ENCODE peak calls at places on chromosomes 2 and 18, in five cellular contexts. K is K562, G is HepG2, A is GM12878, Y is H1. Q is an unnamed sample.
A peak's percentile ranks its signal among the peaks of the same experiment; 100 is the strongest.

GRCh38 chr18:47418746-47419145 is 167.3 kb upstream of the SKOR2 start:
- DNase-seq in K (no peak), G (no peak), A (no peak), Y (no peak), Q (peak; percentile 9)

GRCh38 chr2:109396338-109397180 is 217.2 kb downstream of the SEPTIN10 start:
- DNase-seq in K (no peak), G (no peak), A (no peak), Y (no peak), Q (peak; percentile 37)

GRCh38 chr18:74204543-74205152 is 56.3 kb downstream of the TIMM21 start:
- DNase-seq in K (no peak), G (no peak), A (no peak), Y (no peak), Q (no peak)

GRCh38 chr2:192195548-192196418 is 1.1 kb upstream of the TMEFF2 start:
- DNase-seq in K (no peak), G (no peak), A (no peak), Y (peak; percentile 82), Q (peak; percentile 69)

GRCh38 chr2:35454966-35455638 is 900.5 kb upstream of the CRIM1 start:
- DNase-seq in K (no peak), G (no peak), A (no peak), Y (no peak), Q (peak; percentile 61)

GRCh38 chr2:219661955-219662395 is 34.5 kb downstream of the SLC4A3 start:
- DNase-seq in K (no peak), G (no peak), A (no peak), Y (no peak), Q (no peak)

GRCh38 chr2:66849128-66849527 is 414.2 kb downstream of the MEIS1 start:
- DNase-seq in K (no peak), G (no peak), A (no peak), Y (no peak), Q (no peak)

GRCh38 chr2:11701831-11702301 is 31.9 kb upstream of the NTSR2 start:
- DNase-seq in K (no peak), G (no peak), A (peak; percentile 13), Y (no peak), Q (no peak)

GRCh38 chr2:100814043-100814442 is 5.9 kb upstream of the NPAS2 start:
- DNase-seq in K (no peak), G (no peak), A (no peak), Y (no peak), Q (no peak)

GRCh38 chr2:39304200-39304599 is 60.4 kb upstream of the CDKL4 start:
- DNase-seq in K (no peak), G (no peak), A (no peak), Y (no peak), Q (no peak)

GRCh38 chr18:46226461-46226860 is 122.3 kb downstream of the HAUS1 start:
- DNase-seq in K (no peak), G (no peak), A (no peak), Y (no peak), Q (no peak)

GRCh38 chr2:188695953-188696352 is 278.2 kb upstream of the COL3A1 start:
- DNase-seq in K (no peak), G (no peak), A (no peak), Y (no peak), Q (no peak)

GRCh38 chr18:8696749-8697211 is 8.6 kb upstream of the MTCL1 start:
- DNase-seq in K (peak; percentile 87), G (peak; percentile 24), A (no peak), Y (peak; percentile 95), Q (peak; percentile 72)
- TF ChIP-seq CREB1 in K (no peak), G (no peak), A (no peak), Y (no peak), Q (no peak)

GRCh38 chr18:23619388-23619873 is 33.1 kb upstream of the NPC1 start:
- DNase-seq in K (no peak), G (no peak), A (no peak), Y (no peak), Q (peak; percentile 70)
- TF ChIP-seq EZH2 in K (no peak), G (no peak), A (no peak), Y (peak; percentile 59), Q (no peak)

DNA sequence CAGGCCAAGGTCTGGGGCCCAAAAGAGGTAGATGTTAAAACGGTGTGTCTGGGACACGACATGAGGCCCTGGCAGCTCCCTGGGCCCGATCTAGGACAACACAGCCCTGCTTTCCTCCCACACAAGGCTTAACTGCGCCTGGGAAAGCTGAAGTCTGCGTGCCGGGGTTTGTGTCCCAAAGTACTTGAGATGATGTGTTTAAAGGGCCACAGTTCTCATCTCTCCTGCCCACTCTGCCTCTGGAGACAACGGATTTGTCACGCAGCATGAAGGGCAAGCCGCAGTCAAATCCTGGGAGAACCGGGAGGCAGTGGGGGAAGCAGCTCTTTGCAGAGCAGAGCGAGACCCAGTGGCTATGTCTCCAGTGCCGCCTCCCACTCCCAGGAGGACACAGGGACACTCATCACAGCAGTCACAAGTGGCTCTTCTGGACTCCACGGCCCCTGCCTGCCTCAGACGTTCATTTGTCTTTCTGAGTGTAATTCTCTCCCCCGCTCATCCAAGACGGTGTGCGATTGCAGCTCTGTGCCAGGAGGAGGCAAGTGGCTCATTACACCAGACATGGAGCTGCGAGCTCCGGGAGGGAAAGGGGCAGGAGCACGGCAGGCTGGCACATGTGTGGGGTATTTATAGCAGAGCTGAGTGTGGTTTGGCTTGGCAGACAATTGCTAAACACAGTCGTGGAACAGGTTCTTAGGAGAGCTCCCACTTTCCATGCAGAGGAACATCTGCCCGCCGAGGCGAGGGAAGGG is 57.7 kb upstream of the SEMA4C start:
- DNase-seq in K (no peak), G (no peak), A (no peak), Y (no peak), Q (no peak)
- TF ChIP-seq CREB1 in K (no peak), G (no peak), A (no peak), Y (no peak), Q (no peak)

DNA sequence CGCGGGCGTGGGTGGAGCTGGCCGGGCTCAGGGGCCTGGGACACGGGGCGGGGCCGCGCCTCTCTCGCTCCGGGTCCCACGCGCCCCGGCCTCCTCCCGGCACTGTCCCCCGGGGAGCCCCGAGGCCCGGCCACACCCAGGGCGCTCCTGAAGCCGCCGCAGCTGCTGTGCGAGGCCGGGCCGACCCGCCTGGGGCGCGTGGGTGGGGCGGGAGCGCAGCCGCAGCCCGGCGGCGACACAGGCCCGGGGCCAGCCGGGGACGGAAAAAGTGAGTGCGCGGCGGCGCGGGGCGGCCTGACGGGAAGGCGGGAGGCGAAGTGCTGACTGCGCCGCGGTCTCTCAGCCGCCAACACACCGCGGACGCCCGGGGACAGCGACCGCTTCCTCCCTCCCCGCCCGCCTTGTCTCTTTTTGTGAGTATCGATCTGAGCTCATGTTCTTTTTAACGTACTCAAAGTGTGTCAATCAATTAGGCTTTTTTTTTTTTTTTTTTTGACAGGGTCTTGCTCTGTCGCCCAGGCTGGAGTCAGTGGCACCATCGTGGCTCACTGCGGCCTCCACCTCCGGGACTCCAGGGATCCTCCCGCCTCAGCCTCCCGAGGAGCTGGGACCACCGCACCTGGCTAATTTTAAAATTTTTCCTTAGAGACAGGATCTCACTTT is 14.5 kb downstream of the PDCD1 start:
- DNase-seq in K (peak; percentile 87), G (no peak), A (no peak), Y (peak; percentile 67), Q (peak; percentile 73)
- TF ChIP-seq EZH2 in K (no peak), G (no peak), A (no peak), Y (no peak), Q (no peak)

GRCh38 chr2:127068351-127068741 is 38.6 kb downstream of the BIN1 start:
- DNase-seq in K (no peak), G (no peak), A (no peak), Y (no peak), Q (no peak)

GRCh38 chr2:127069003-127069402 is 38.0 kb downstream of the BIN1 start:
- DNase-seq in K (no peak), G (no peak), A (no peak), Y (no peak), Q (no peak)

GRCh38 chr2:127065932-127066318 is 41.0 kb downstream of the BIN1 start:
- DNase-seq in K (no peak), G (no peak), A (no peak), Y (no peak), Q (no peak)

GRCh38 chr2:127066942-127067341 is 40.0 kb downstream of the BIN1 start:
- DNase-seq in K (no peak), G (no peak), A (no peak), Y (no peak), Q (no peak)

DNA sequence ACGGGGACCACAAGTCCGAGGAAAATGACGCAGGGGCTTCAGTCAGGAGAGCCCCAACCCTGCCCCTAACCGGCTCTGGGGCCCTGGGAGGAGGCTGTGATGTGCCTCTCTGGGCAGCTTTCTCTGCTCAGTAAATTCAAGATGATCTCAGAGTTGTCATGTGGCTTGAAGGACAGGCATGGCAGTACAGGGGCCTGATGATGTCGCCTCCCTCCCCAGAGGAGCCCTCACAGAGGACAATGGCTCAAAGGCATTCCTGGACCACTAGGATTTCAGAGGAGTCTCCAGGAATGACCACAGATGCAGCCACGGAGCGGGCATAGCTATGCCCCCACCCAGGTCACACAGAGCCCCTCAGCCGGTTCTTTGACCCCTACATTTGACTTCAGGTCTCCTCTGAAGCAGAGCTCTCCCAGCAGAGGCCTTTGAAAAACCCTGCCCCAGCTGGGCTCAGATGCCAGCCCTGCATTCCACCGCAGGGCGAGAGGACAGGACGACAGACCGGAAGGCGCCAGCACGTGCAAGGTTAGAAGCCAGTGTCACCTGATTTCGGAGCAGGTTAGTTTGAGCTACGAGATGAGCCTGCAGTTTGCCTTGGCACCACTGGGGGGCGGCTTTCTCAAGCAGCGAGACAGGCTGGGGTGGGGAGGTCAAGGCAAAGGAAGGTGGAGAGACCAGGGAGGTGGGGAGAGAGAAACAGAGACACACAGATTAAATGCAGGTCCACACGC is 39.2 kb downstream of the BIN1 start:
- DNase-seq in K (peak; percentile 76), G (peak; percentile 78), A (no peak), Y (peak; percentile 95), Q (peak; percentile 92)
- TF ChIP-seq CREB1 in K (no peak), G (no peak), A (no peak), Y (no peak), Q (peak; percentile 16)

GRCh38 chr2:124269348-124269747 is 244.3 kb downstream of the CNTNAP5 start:
- DNase-seq in K (no peak), G (no peak), A (no peak), Y (no peak), Q (no peak)

GRCh38 chr2:124261456-124261855 is 236.4 kb downstream of the CNTNAP5 start:
- DNase-seq in K (no peak), G (no peak), A (no peak), Y (no peak), Q (no peak)

GRCh38 chr2:124267821-124268220 is 242.7 kb downstream of the CNTNAP5 start:
- DNase-seq in K (no peak), G (no peak), A (no peak), Y (no peak), Q (no peak)

GRCh38 chr2:124264496-124265160 is 239.5 kb downstream of the CNTNAP5 start:
- DNase-seq in K (no peak), G (no peak), A (no peak), Y (no peak), Q (no peak)

GRCh38 chr2:124265641-124266040 is 240.6 kb downstream of the CNTNAP5 start:
- DNase-seq in K (no peak), G (no peak), A (no peak), Y (no peak), Q (no peak)
- TF ChIP-seq EZH2 in K (no peak), G (no peak), A (no peak), Y (no peak), Q (no peak)

GRCh38 chr2:46273919-46274318 is 23.3 kb upstream of the EPAS1 start:
- DNase-seq in K (no peak), G (no peak), A (no peak), Y (no peak), Q (no peak)
- TF ChIP-seq CREB1 in K (no peak), G (no peak), A (no peak), Y (no peak), Q (no peak)

Q was measured in GM23338.